ENCODE peak calls at places on chromosomes 11 and 22, in eight cellular contexts. P is lung; W is brain microvascular endothelial cell; V is T-cell; M is ureter; Y is HTR-8/SVneo; C is GOT3; F is stimulated activated CD4-positive, alpha-beta T cell treated with anti-CD3 and anti-CD28 coated beads, Interleukin-1b, Interleukin-23, amount 100 ng/mL, for 4 hours. O is an unnamed sample.
A peak's percentile ranks its signal among the peaks of the same experiment; 100 is the strongest.

GRCh38 chr11:119853581-119854360 is 124.8 kb upstream of the NECTIN1 start:
- DNase-seq in F (no peak), P (no peak), W (no peak), M (no peak), V (no peak), Y (no peak), C (no peak), O (no peak)

GRCh38 chr22:42074153-42074750 is at the start of gene PHETA2:
- DNase-seq in W (no peak), F (peak; percentile 34), V (peak; percentile 36), Y (no peak), M (peak; percentile 48), C (no peak), P (no peak), O (peak; percentile 67)

GRCh38 chr22:22171357-22172218 is 73.0 kb upstream of the VPREB1 start:
- DNase-seq in W (no peak), F (no peak), M (no peak), C (no peak), V (no peak), Y (peak; percentile 6), P (no peak), O (no peak)

GRCh38 chr11:110207089-110207488 is 89.3 kb downstream of the RDX start:
- DNase-seq in C (no peak), Y (no peak), W (no peak), V (no peak), F (no peak), M (no peak), P (no peak), O (no peak)

GRCh38 chr11:15905815-15906214 is 450.5 kb downstream of the SOX6 start:
- DNase-seq in C (no peak), Y (no peak), F (no peak), P (no peak), W (no peak), V (no peak), M (no peak), O (no peak)

GRCh38 chr11:131185915-131186314 is 184.5 kb upstream of the NTM start:
- DNase-seq in C (no peak), V (no peak), F (no peak), W (no peak), Y (no peak), P (no peak), M (no peak), O (no peak)

GRCh38 chr22:43385770-43386641 is 25.8 kb upstream of the MPPED1 start:
- DNase-seq in F (peak; percentile 59), C (peak; percentile 13), P (peak; percentile 76), M (peak; percentile 85), Y (peak; percentile 83), V (peak; percentile 59), W (peak; percentile 68), O (peak; percentile 53)

GRCh38 chr11:13429288-13429687 is 33.7 kb downstream of the BTBD10 start:
- DNase-seq in Y (no peak), F (no peak), W (no peak), C (no peak), V (no peak), P (no peak), M (no peak), O (no peak)